ENCODE peak calls at places on chromosomes 2 and 18, in seven cellular contexts. Q is WTC11; J is cardiac fibroblast; V is mucosa of gallbladder; Y is pancreas; W is left lung; L is central memory CD8-positive, alpha-beta T cell. D is an unnamed sample.
A peak's percentile ranks its signal among the peaks of the same experiment; 100 is the strongest.

GRCh38 chr2:119475857-119476244 is 44.2 kb downstream of the TMEM37 start:
- DNase-seq in V (no peak), Q (no peak), W (no peak), Y (no peak), J (no peak), L (no peak), D (no peak)

GRCh38 chr2:202122975-202123765 is 50.1 kb downstream of the KIAA2012 start:
- DNase-seq in Q (no peak), V (no peak), Y (no peak), W (no peak), L (no peak), J (no peak), D (no peak)

GRCh38 chr2:12728221-12728777 is 11.6 kb downstream of the TRIB2 start:
- DNase-seq in L (peak; percentile 56), J (no peak), W (no peak), Y (no peak), V (no peak), Q (no peak), D (no peak)

GRCh38 chr18:13570856-13571495 is 155.4 kb downstream of the FAM210A start:
- DNase-seq in J (no peak), Y (no peak), L (no peak), V (no peak), Q (no peak), W (no peak), D (no peak)

GRCh38 chr2:104033399-104033798 is 820.5 kb upstream of the POU3F3 start:
- DNase-seq in W (no peak), Q (no peak), L (no peak), Y (no peak), V (no peak), J (no peak), D (no peak)

GRCh38 chr2:131635576-131635975 is 107.9 kb downstream of the CCDC74A start:
- DNase-seq in L (no peak), J (no peak), W (peak; percentile 50), Q (no peak), V (no peak), Y (no peak), D (no peak)

GRCh38 chr2:2663401-2664036 is 332.4 kb upstream of the MYT1L start:
- DNase-seq in L (no peak), Y (no peak), Q (no peak), J (no peak), W (no peak), V (no peak), D (no peak)

GRCh38 chr2:26618611-26619010 is 22.6 kb downstream of the CIB4 start:
- DNase-seq in W (no peak), Y (no peak), L (no peak), Q (no peak), V (no peak), J (no peak), D (no peak)

GRCh38 chr2:57373530-57373929 is 673.1 kb upstream of the VRK2 start:
- DNase-seq in Y (no peak), W (no peak), Q (no peak), L (no peak), V (no peak), J (peak; percentile 41), D (peak; percentile 86)

GRCh38 chr2:222318712-222319575 is 20.1 kb upstream of the PAX3 start:
- DNase-seq in J (peak; percentile 36), L (no peak), V (no peak), W (peak; percentile 90), Q (peak; percentile 32), Y (peak; percentile 71), D (peak; percentile 53)

GRCh38 chr2:166384774-166385173 is 9.0 kb upstream of the SCN9A start:
- DNase-seq in W (peak; percentile 17), Y (no peak), J (peak; percentile 53), Q (no peak), L (no peak), V (no peak), D (no peak)

GRCh38 chr18:46842583-46842982 is 74.7 kb downstream of the PIAS2 start:
- DNase-seq in W (no peak), L (no peak), Q (no peak), J (no peak), Y (no peak), V (no peak), D (no peak)

GRCh38 chr2:160634436-160634835 is 140.8 kb upstream of the RBMS1 start:
- DNase-seq in W (no peak), V (no peak), Y (no peak), J (no peak), Q (no peak), L (no peak), D (no peak)

GRCh38 chr18:36931116-36931515 is 102.2 kb downstream of the KIAA1328 start:
- DNase-seq in W (no peak), L (no peak), Y (no peak), Q (peak; percentile 18), V (no peak), J (no peak), D (no peak)

GRCh38 chr2:45637440-45637839 is 14.0 kb upstream of the PRKCE start:
- DNase-seq in W (no peak), Q (no peak), L (no peak), Y (no peak), V (no peak), J (no peak), D (no peak)

GRCh38 chr2:150047731-150048130 is 439.7 kb downstream of the RND3 start:
- DNase-seq in J (no peak), W (no peak), Q (no peak), L (no peak), V (no peak), Y (no peak), D (no peak)

GRCh38 chr2:42868874-42869273 is 76.5 kb upstream of the HAAO start:
- DNase-seq in Q (no peak), W (no peak), L (no peak), Y (no peak), V (no peak), J (no peak), D (no peak)

GRCh38 chr18:10119991-10120390 is 206.2 kb downstream of the VAPA start:
- DNase-seq in L (no peak), Y (no peak), V (no peak), Q (no peak), J (no peak), W (no peak), D (no peak)

GRCh38 chr2:109222422-109222821 is 93.4 kb downstream of the SH3RF3 start:
- DNase-seq in J (no peak), V (no peak), L (no peak), Y (no peak), W (no peak), Q (no peak), D (no peak)

GRCh38 chr18:61825386-61825785 is 67.4 kb downstream of the RNF152 start:
- DNase-seq in W (no peak), J (peak; percentile 13), Y (no peak), V (no peak), Q (no peak), L (no peak), D (no peak)

GRCh38 chr2:101474752-101475384 is at the start of gene RFX8:
- DNase-seq in V (no peak), J (peak; percentile 87), Q (peak; percentile 23), W (no peak), Y (no peak), L (peak; percentile 21), D (no peak)

GRCh38 chr2:195706161-195706900 is 49.3 kb downstream of the SLC39A10 start:
- DNase-seq in L (no peak), J (peak; percentile 53), Y (no peak), V (no peak), Q (no peak), W (no peak), D (peak; percentile 68)

GRCh38 chr2:215299337-215299859 is 12.5 kb upstream of the ATIC start:
- DNase-seq in W (no peak), L (no peak), J (peak; percentile 14), V (no peak), Y (no peak), Q (no peak), D (no peak)

GRCh38 chr2:10873790-10874437 is 37.8 kb upstream of the KCNF1 start:
- DNase-seq in V (no peak), Q (no peak), L (no peak), J (peak; percentile 18), Y (no peak), W (no peak), D (peak; percentile 47)

GRCh38 chr2:223100061-223100511 is 48.1 kb downstream of the KCNE4 start:
- DNase-seq in J (peak; percentile 87), Q (no peak), Y (no peak), L (no peak), V (peak; percentile 58), W (no peak), D (peak; percentile 9)

GRCh38 chr2:113251118-113251517 is 27.6 kb downstream of the PAX8 start:
- DNase-seq in Q (no peak), J (no peak), Y (no peak), W (no peak), V (no peak), L (no peak), D (no peak)

GRCh38 chr2:127382836-127383235 is 4.9 kb downstream of the MAP3K2 start:
- DNase-seq in Y (no peak), L (no peak), Q (no peak), V (no peak), W (no peak), J (no peak), D (no peak)

GRCh38 chr18:44715841-44716240 is 35.2 kb downstream of the SETBP1 start:
- DNase-seq in W (no peak), Q (no peak), Y (no peak), V (no peak), J (no peak), L (no peak), D (no peak)

GRCh38 chr2:8486141-8486540 is 195.7 kb upstream of the ID2 start:
- DNase-seq in W (no peak), L (no peak), J (no peak), V (no peak), Y (no peak), Q (no peak), D (no peak)

GRCh38 chr18:8654482-8655451 is 45.5 kb downstream of the RAB12 start:
- DNase-seq in Q (no peak), Y (no peak), J (peak; percentile 37), W (no peak), V (no peak), L (no peak), D (peak; percentile 9)

GRCh38 chr2:152694161-152694661 is 23.1 kb downstream of the PRPF40A start:
- DNase-seq in J (peak; percentile 56), W (no peak), Y (no peak), L (no peak), V (no peak), Q (no peak), D (peak; percentile 78)

GRCh38 chr2:159455330-159455918 is 160.9 kb downstream of the BAZ2B start:
- DNase-seq in Y (no peak), Q (no peak), J (peak; percentile 27), V (no peak), W (no peak), L (no peak), D (no peak)

GRCh38 chr2:101698419-101699190 is 1.1 kb downstream of the MAP4K4 start:
- DNase-seq in W (no peak), V (no peak), J (peak; percentile 32), Y (no peak), Q (no peak), L (no peak), D (no peak)

GRCh38 chr2:53829252-53829651 is 30.5 kb downstream of the GPR75 start:
- DNase-seq in Q (no peak), V (no peak), J (no peak), W (no peak), L (no peak), Y (no peak), D (no peak)

D was measured in NCI-H226.